ENCODE peak calls at places on chromosome 19, in five cellular contexts. One of them, this sample, is unnamed. For H3K9me3, the result is how much of the 10 kb centered on the place peaks cover.

GRCh38 chr19:48636859-48637448 is at the start of gene DBP:
- DNase-seq in osteoblast: peak
- DNase-seq in astrocyte: no peak
- DNase-seq in HepG2: no peak
- DNase-seq in upper lobe of left lung: peak
- DNase-seq in this sample: peak

GRCh38 chr19:14139944-14140343 is 3.6 kb upstream of the ASF1B start:
- DNase-seq in osteoblast: no peak
- DNase-seq in astrocyte: no peak
- DNase-seq in HepG2: no peak
- DNase-seq in upper lobe of left lung: peak
- DNase-seq in this sample: peak

GRCh38 chr19:7112675-7113074 is 43.2 kb downstream of the ZNF557 start:
- DNase-seq in osteoblast: no peak
- DNase-seq in astrocyte: no peak
- DNase-seq in HepG2: no peak
- DNase-seq in upper lobe of left lung: no peak
- DNase-seq in this sample: no peak

GRCh38 chr19:15379996-15380647 is 535 bp upstream of the AKAP8 start:
- DNase-seq in osteoblast: peak
- DNase-seq in astrocyte: peak
- DNase-seq in HepG2: peak
- DNase-seq in upper lobe of left lung: peak
- DNase-seq in this sample: peak

GRCh38 chr19:524062-524674 is 7.4 kb upstream of the CDC34 start:
- DNase-seq in osteoblast: no peak
- DNase-seq in astrocyte: no peak
- DNase-seq in HepG2: peak
- DNase-seq in upper lobe of left lung: no peak
- DNase-seq in this sample: no peak

GRCh38 chr19:41447732-41448332 is 4.9 kb downstream of the ERICH4 start:
- DNase-seq in osteoblast: peak
- DNase-seq in astrocyte: no peak
- DNase-seq in HepG2: no peak
- DNase-seq in upper lobe of left lung: no peak
- DNase-seq in this sample: no peak

GRCh38 chr19:52492991-52493470 is 34.4 kb upstream of the ZNF808 start:
- DNase-seq in osteoblast: peak
- DNase-seq in astrocyte: no peak
- DNase-seq in HepG2: no peak
- DNase-seq in upper lobe of left lung: no peak
- DNase-seq in this sample: no peak

GRCh38 chr19:30254214-30254613 is 118.0 kb upstream of the ZNF536 start:
- DNase-seq in osteoblast: no peak
- DNase-seq in astrocyte: no peak
- DNase-seq in HepG2: no peak
- DNase-seq in upper lobe of left lung: no peak
- DNase-seq in this sample: no peak

GRCh38 chr19:10417598-10418280 is 2.6 kb upstream of the PDE4A start:
- DNase-seq in osteoblast: peak
- DNase-seq in astrocyte: no peak
- DNase-seq in HepG2: no peak
- DNase-seq in upper lobe of left lung: no peak
- DNase-seq in this sample: no peak

GRCh38 chr19:409515-410242 is 732 bp upstream of the C2CD4C start:
- DNase-seq in osteoblast: peak
- DNase-seq in astrocyte: no peak
- DNase-seq in HepG2: no peak
- DNase-seq in upper lobe of left lung: peak
- DNase-seq in this sample: no peak

GRCh38 chr19:44732235-44733014 is 16.1 kb upstream of the BCL3 start:
- DNase-seq in osteoblast: no peak
- DNase-seq in astrocyte: no peak
- DNase-seq in HepG2: no peak
- DNase-seq in upper lobe of left lung: no peak
- DNase-seq in this sample: no peak

GRCh38 chr19:43648633-43649032 is 9.0 kb upstream of the CADM4 start:
- DNase-seq in osteoblast: no peak
- DNase-seq in astrocyte: no peak
- DNase-seq in HepG2: no peak
- DNase-seq in upper lobe of left lung: no peak
- DNase-seq in this sample: no peak

GRCh38 chr19:38455031-38455430 is 21.5 kb downstream of the RYR1 start:
- DNase-seq in osteoblast: peak
- DNase-seq in astrocyte: peak
- DNase-seq in HepG2: peak
- DNase-seq in upper lobe of left lung: no peak
- DNase-seq in this sample: no peak

GRCh38 chr19:10603084-10603872 is 16.2 kb upstream of the AP1M2 start:
- DNase-seq in osteoblast: peak
- DNase-seq in astrocyte: no peak
- DNase-seq in HepG2: no peak
- DNase-seq in upper lobe of left lung: peak
- DNase-seq in this sample: peak

GRCh38 chr19:49858591-49858985 is 7.6 kb downstream of the PTOV1 start:
- DNase-seq in osteoblast: peak
- DNase-seq in astrocyte: no peak
- DNase-seq in HepG2: no peak
- DNase-seq in upper lobe of left lung: no peak
- DNase-seq in this sample: no peak

GRCh38 chr19:50891253-50891625 is 18.0 kb downstream of the KLK2 start:
- DNase-seq in osteoblast: no peak
- DNase-seq in astrocyte: no peak
- DNase-seq in HepG2: no peak
- DNase-seq in upper lobe of left lung: no peak
- DNase-seq in this sample: no peak

GRCh38 chr19:50046649-50047503 is 21.1 kb downstream of the ZNF473 start:
- DNase-seq in osteoblast: no peak
- DNase-seq in astrocyte: no peak
- DNase-seq in HepG2: peak
- DNase-seq in upper lobe of left lung: peak
- DNase-seq in this sample: no peak

GRCh38 chr19:50313812-50314536 is 15.2 kb downstream of the KCNC3 start:
- DNase-seq in osteoblast: peak
- DNase-seq in astrocyte: no peak
- DNase-seq in HepG2: no peak
- DNase-seq in upper lobe of left lung: no peak
- DNase-seq in this sample: no peak

GRCh38 chr19:17332677-17333581 is 1.7 kb downstream of the ANO8 start:
- DNase-seq in osteoblast: peak
- DNase-seq in astrocyte: peak
- DNase-seq in HepG2: peak
- DNase-seq in upper lobe of left lung: no peak
- DNase-seq in this sample: no peak

GRCh38 chr19:2057484-2058469 is 6.7 kb upstream of the MKNK2 start:
- DNase-seq in osteoblast: peak
- DNase-seq in astrocyte: no peak
- DNase-seq in HepG2: no peak
- DNase-seq in upper lobe of left lung: peak
- DNase-seq in this sample: no peak

GRCh38 chr19:17246681-17247425 is 1.1 kb upstream of the NR2F6 start:
- DNase-seq in osteoblast: peak
- DNase-seq in astrocyte: no peak
- DNase-seq in HepG2: peak
- DNase-seq in upper lobe of left lung: no peak
- DNase-seq in this sample: no peak

GRCh38 chr19:1855040-1855827 is 7.0 kb upstream of the REXO1 start:
- DNase-seq in osteoblast: peak
- DNase-seq in astrocyte: peak
- DNase-seq in HepG2: no peak
- DNase-seq in upper lobe of left lung: peak
- DNase-seq in this sample: peak

GRCh38 chr19:17982430-17982829 is 15.5 kb downstream of the KCNN1 start:
- DNase-seq in osteoblast: peak
- DNase-seq in astrocyte: no peak
- DNase-seq in HepG2: no peak
- DNase-seq in upper lobe of left lung: no peak
- DNase-seq in this sample: no peak

GRCh38 chr19:3642987-3643386 is 16.4 kb upstream of the CACTIN start:
- DNase-seq in osteoblast: no peak
- DNase-seq in astrocyte: no peak
- DNase-seq in HepG2: no peak
- DNase-seq in upper lobe of left lung: no peak
- DNase-seq in this sample: no peak

GRCh38 chr19:3544742-3545668 is 6.0 kb downstream of the TEKTIP1 start:
- DNase-seq in osteoblast: peak
- DNase-seq in astrocyte: no peak
- DNase-seq in HepG2: peak
- DNase-seq in upper lobe of left lung: peak
- DNase-seq in this sample: peak

GRCh38 chr19:38840583-38840968 is 9.0 kb upstream of the ECH1 start:
- DNase-seq in osteoblast: no peak
- DNase-seq in astrocyte: no peak
- DNase-seq in HepG2: no peak
- DNase-seq in upper lobe of left lung: no peak
- DNase-seq in this sample: no peak

GRCh38 chr19:8194528-8195275 is 14.5 kb upstream of the CERS4 start:
- DNase-seq in osteoblast: no peak
- DNase-seq in astrocyte: no peak
- DNase-seq in HepG2: no peak
- DNase-seq in upper lobe of left lung: peak
- DNase-seq in this sample: no peak

DNA sequence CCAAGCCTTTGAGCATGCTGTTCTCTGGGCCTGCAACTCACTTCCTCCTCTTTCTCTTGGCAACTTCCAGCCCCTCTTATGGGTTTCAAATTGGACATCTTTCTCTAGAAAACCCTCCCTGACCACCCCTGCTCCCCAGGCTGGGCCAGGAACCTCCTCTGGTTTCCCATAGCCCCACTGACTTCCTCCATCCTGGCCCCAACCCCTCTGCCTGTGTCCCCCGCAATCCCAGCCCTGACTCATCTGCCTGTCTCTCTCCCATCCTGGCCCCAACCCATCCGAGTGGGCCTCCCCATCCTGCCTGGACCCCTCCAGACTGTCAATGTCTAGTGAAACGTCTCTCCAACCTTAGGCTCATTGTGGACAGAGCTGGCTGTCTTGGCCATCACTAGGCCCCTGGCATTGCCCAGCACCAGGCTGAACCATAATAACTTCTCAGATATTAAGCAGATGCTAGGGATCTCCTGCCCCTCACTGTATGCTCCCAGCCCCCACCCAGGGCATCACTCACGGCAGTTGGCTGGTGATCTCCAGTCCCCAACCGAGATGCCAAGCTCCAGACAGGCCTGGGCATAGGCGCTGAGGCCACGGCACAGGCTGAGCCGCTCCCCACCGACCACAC is 16.8 kb downstream of the FCGBP start:
- DNase-seq in osteoblast: peak
- DNase-seq in astrocyte: no peak
- DNase-seq in HepG2: no peak
- DNase-seq in upper lobe of left lung: no peak
- DNase-seq in this sample: peak
- H3K4me3 ChIP-seq in osteoblast: no peak
- H3K4me3 ChIP-seq in astrocyte: no peak
- H3K4me3 ChIP-seq in HepG2: no peak
- H3K4me3 ChIP-seq in upper lobe of left lung: no peak
- H3K4me3 ChIP-seq in this sample: no peak

DNA sequence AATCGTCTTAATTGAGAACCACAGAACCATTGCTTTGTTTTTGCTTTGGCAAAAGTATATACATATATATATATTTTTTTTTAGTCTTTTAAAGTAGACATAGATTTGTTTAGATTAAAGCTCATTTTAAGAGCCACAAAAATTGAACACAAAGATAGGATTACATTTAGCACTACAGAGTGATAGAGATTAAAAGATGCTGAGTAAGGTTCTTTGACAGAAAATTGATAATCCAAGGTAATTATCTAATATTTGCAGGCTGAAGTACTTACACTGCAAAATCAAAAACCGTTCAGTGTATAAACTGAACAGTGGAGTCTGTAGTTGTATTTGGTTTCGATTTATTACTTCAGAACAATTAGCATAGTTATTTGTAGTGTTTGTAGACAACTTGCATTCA is 24.5 kb upstream of the ZNF98 start:
- DNase-seq in osteoblast: no peak
- DNase-seq in astrocyte: no peak
- DNase-seq in HepG2: no peak
- DNase-seq in upper lobe of left lung: no peak
- DNase-seq in this sample: no peak
- H3K9me3 ChIP-seq in osteoblast: under half
- H3K9me3 ChIP-seq in astrocyte: under half
- H3K9me3 ChIP-seq in HepG2: half or more
- H3K9me3 ChIP-seq in upper lobe of left lung: half or more
- H3K9me3 ChIP-seq in this sample: under half

GRCh38 chr19:5137571-5138124 is 168.7 kb downstream of the KDM4B start:
- DNase-seq in osteoblast: no peak
- DNase-seq in astrocyte: no peak
- DNase-seq in HepG2: no peak
- DNase-seq in upper lobe of left lung: no peak
- DNase-seq in this sample: no peak
- TF ChIP-seq CTCF in osteoblast: no peak
- TF ChIP-seq CTCF in astrocyte: no peak
- TF ChIP-seq CTCF in HepG2: peak
- TF ChIP-seq CTCF in upper lobe of left lung: no peak
- TF ChIP-seq CTCF in this sample: peak

GRCh38 chr19:19371056-19371455 is 34.4 kb upstream of the GATAD2A start:
- DNase-seq in osteoblast: no peak
- DNase-seq in astrocyte: no peak
- DNase-seq in HepG2: no peak
- DNase-seq in upper lobe of left lung: no peak
- DNase-seq in this sample: no peak
- H3K4me3 ChIP-seq in osteoblast: no peak
- H3K4me3 ChIP-seq in astrocyte: no peak
- H3K4me3 ChIP-seq in HepG2: no peak
- H3K4me3 ChIP-seq in upper lobe of left lung: no peak
- H3K4me3 ChIP-seq in this sample: no peak

DNA sequence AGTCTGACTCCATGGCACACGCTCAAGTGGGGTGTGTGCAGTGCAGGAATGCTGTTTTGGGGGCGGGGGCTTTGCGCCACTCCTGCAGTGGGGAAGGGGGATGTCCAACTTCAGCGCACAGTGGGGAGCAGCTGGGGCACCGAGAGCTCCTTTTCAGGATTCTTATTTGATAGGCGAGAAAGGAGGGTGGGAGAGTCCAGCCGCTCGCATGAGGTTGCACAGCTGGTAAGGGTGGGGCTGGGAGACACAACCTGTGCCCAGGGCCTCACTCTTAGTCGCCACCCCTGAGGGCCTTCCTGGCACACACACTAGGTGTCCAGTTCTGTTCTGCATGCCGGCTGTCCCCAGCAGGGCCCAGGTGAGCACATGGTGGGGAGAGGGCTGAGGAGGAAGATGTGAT is 190.8 kb downstream of the UQCRFS1 start:
- DNase-seq in osteoblast: no peak
- DNase-seq in astrocyte: no peak
- DNase-seq in HepG2: no peak
- DNase-seq in upper lobe of left lung: no peak
- DNase-seq in this sample: no peak
- H3K9me3 ChIP-seq in osteoblast: under half
- H3K9me3 ChIP-seq in astrocyte: under half
- H3K9me3 ChIP-seq in HepG2: under half
- H3K9me3 ChIP-seq in upper lobe of left lung: under half
- H3K9me3 ChIP-seq in this sample: under half

This sample was measured in tibial artery.